ENCODE peak calls at places on chromosome 3, in six cellular contexts. H is colonic mucosa, P is stomach, V is heart left ventricle, M is suprapubic skin, C is Caco-2. A is an unnamed sample.

GRCh38 chr3:143763568-143764162 is 84.6 kb downstream of the SLC9A9 start:
- DNase-seq in H (no peak), P (no peak), V (no peak), M (no peak), C (no peak), A (no peak)

GRCh38 chr3:177610677-177611654 is 413.7 kb upstream of the TBL1XR1 start:
- DNase-seq in H (peak; percentile 90), P (peak; percentile 77), V (no peak), M (no peak), C (no peak), A (no peak)

GRCh38 chr3:193488741-193489140 is 66.0 kb downstream of the ATP13A4 start:
- DNase-seq in H (no peak), P (no peak), V (no peak), M (no peak), C (no peak), A (no peak)

GRCh38 chr3:193883551-193883950 is 252.4 kb upstream of the HES1 start:
- DNase-seq in H (no peak), P (no peak), V (no peak), M (no peak), C (no peak), A (no peak)

GRCh38 chr3:47994180-47994579 is 22.0 kb downstream of the MAP4 start:
- DNase-seq in H (no peak), P (no peak), V (no peak), M (no peak), C (no peak), A (no peak)

GRCh38 chr3:106611123-106611522 is 742.3 kb upstream of the CBLB start:
- DNase-seq in H (no peak), P (no peak), V (no peak), M (no peak), C (no peak), A (no peak)

GRCh38 chr3:107969994-107970896 is 120.6 kb downstream of the CD47 start:
- DNase-seq in H (peak; percentile 39), P (no peak), V (no peak), M (no peak), C (no peak), A (no peak)

GRCh38 chr3:193788189-193788946 is 195.4 kb downstream of the OPA1 start:
- DNase-seq in H (peak; percentile 76), P (peak; percentile 65), V (peak; percentile 75), M (no peak), C (peak; percentile 72), A (no peak)

GRCh38 chr3:32840086-32840841 is 22.5 kb downstream of the TRIM71 start:
- DNase-seq in H (no peak), P (no peak), V (no peak), M (no peak), C (peak; percentile 94), A (no peak)

GRCh38 chr3:111774622-111775021 is 84.4 kb upstream of the PHLDB2 start:
- DNase-seq in H (no peak), P (no peak), V (no peak), M (no peak), C (no peak), A (no peak)

GRCh38 chr3:156483961-156484787 is 70.7 kb downstream of the SSR3 start:
- DNase-seq in H (no peak), P (no peak), V (no peak), M (no peak), C (no peak), A (no peak)

GRCh38 chr3:98812851-98813374 is 49.8 kb downstream of the ST3GAL6 start:
- DNase-seq in H (no peak), P (peak; percentile 53), V (no peak), M (no peak), C (no peak), A (no peak)

GRCh38 chr3:11154036-11154952 is at the start of gene HRH1:
- DNase-seq in H (peak; percentile 21), P (no peak), V (no peak), M (peak; percentile 65), C (no peak), A (no peak)

GRCh38 chr3:17489139-17489538 is 253.3 kb downstream of the TBC1D5 start:
- DNase-seq in H (no peak), P (no peak), V (no peak), M (no peak), C (no peak), A (no peak)

GRCh38 chr3:3666664-3667063 is 132.6 kb upstream of the LRRN1 start:
- DNase-seq in H (no peak), P (no peak), V (no peak), M (no peak), C (no peak), A (no peak)

GRCh38 chr3:36701903-36702374 is 62.4 kb downstream of the DCLK3 start:
- DNase-seq in H (no peak), P (no peak), V (no peak), M (no peak), C (no peak), A (peak; percentile 24)

GRCh38 chr3:97232635-97233034 is 418.2 kb downstream of the EPHA6 start:
- DNase-seq in H (no peak), P (peak; percentile 25), V (no peak), M (no peak), C (no peak), A (no peak)

GRCh38 chr3:46130631-46131310 is 77.3 kb downstream of the CCR1 start:
- DNase-seq in H (no peak), P (no peak), V (no peak), M (no peak), C (no peak), A (no peak)

GRCh38 chr3:71348831-71349230 is 234.7 kb downstream of the FOXP1 start:
- DNase-seq in H (no peak), P (no peak), V (no peak), M (no peak), C (no peak), A (no peak)

GRCh38 chr3:112001516-112001915 is 2.8 kb downstream of the TAGLN3 start:
- DNase-seq in H (no peak), P (no peak), V (no peak), M (no peak), C (no peak), A (no peak)

GRCh38 chr3:189142527-189142926 is 29.2 kb upstream of the TPRG1 start:
- DNase-seq in H (no peak), P (no peak), V (no peak), M (no peak), C (no peak), A (no peak)

GRCh38 chr3:195095035-195095703 is 175.8 kb downstream of the XXYLT1 start:
- DNase-seq in H (no peak), P (no peak), V (no peak), M (no peak), C (no peak), A (no peak)

GRCh38 chr3:106247902-106248684 is 379.3 kb upstream of the CBLB start:
- DNase-seq in H (no peak), P (no peak), V (no peak), M (no peak), C (no peak), A (no peak)

GRCh38 chr3:158508481-158508880 is 62.5 kb upstream of the MLF1 start:
- DNase-seq in H (no peak), P (no peak), V (no peak), M (no peak), C (no peak), A (no peak)

GRCh38 chr3:16369885-16370284 is 104.9 kb downstream of the OXNAD1 start:
- DNase-seq in H (no peak), P (no peak), V (no peak), M (no peak), C (no peak), A (no peak)

GRCh38 chr3:190027116-190027515 is 93.6 kb downstream of the P3H2 start:
- DNase-seq in H (no peak), P (no peak), V (no peak), M (no peak), C (no peak), A (no peak)

GRCh38 chr3:31364711-31365110 is 168.0 kb upstream of the STT3B start:
- DNase-seq in H (no peak), P (no peak), V (no peak), M (no peak), C (no peak), A (no peak)

DNA sequence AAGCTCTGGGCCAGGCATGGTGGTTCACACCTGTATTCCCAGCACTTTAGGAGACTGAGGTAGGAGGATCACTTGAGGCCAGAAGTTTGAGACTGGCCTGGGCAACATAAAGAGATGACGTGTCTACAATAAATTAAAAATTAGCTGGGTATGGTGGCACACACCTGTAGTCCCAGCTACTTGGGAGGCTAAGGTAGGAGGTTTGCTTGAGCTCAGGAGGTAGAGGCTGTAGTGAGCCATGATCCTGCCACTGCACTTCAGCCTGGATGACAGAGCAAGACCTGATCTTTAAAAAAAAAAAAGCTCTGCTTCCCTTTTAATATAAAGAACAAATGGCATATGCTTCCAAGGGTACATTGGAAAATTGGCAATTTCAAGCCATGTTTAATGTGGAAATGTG is 46.7 kb downstream of the FNDC3B start:
- DNase-seq in H (no peak), P (no peak), V (no peak), M (no peak), C (no peak), A (no peak)
- H3K4me1 ChIP-seq in H (peaks cover 11% of the 10 kb centered on the region), P (peaks cover 13% of the 10 kb centered on the region), V (peaks cover 34% of the 10 kb centered on the region), M (peaks cover 47% of the 10 kb centered on the region), C (peaks cover 51% of the 10 kb centered on the region), A (peaks cover 63% of the 10 kb centered on the region)

GRCh38 chr3:100032262-100032661 is 82.0 kb downstream of the FILIP1L start:
- DNase-seq in H (no peak), P (no peak), V (no peak), M (no peak), C (no peak), A (no peak)
- H3K4me1 ChIP-seq in H (no peaks in the 10 kb centered on the region), P (no peaks in the 10 kb centered on the region), V (no peaks in the 10 kb centered on the region), M (peaks cover 16% of the 10 kb centered on the region), C (peaks cover 94% of the 10 kb centered on the region), A (peaks cover 5% of the 10 kb centered on the region)

DNA sequence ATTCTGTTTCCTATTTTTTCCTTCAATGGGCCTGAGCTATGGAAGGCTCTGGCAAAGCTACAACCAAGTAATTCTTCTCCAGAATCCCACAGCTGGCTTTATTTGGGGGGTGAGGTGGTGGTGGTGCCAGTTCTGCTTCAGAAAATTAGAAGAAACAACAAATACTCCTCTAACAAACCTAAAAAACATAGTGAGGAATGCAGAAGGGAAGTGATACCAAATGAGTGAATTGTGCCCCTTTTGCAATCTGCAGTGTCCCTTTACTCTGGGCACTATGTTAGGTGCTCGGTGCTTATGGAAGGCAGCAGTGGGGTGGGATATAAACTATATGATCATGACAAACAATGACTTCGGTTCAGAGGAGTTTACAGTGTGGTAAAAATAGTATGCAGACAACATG is 90.4 kb upstream of the ROPN1 start:
- DNase-seq in H (no peak), P (no peak), V (no peak), M (no peak), C (no peak), A (no peak)
- H3K4me1 ChIP-seq in H (no peaks in the 10 kb centered on the region), P (peaks cover 4% of the 10 kb centered on the region), V (no peaks in the 10 kb centered on the region), M (peaks cover 14% of the 10 kb centered on the region), C (no peaks in the 10 kb centered on the region), A (no peaks in the 10 kb centered on the region)

GRCh38 chr3:119598410-119599098 is 869 bp downstream of the PLA1A start:
- DNase-seq in H (no peak), P (no peak), V (no peak), M (no peak), C (no peak), A (no peak)

GRCh38 chr3:119597548-119598288 is at the start of gene PLA1A:
- DNase-seq in H (no peak), P (no peak), V (no peak), M (no peak), C (no peak), A (no peak)

GRCh38 chr3:119596392-119596791 is 1.3 kb upstream of the PLA1A start:
- DNase-seq in H (no peak), P (no peak), V (no peak), M (no peak), C (no peak), A (no peak)

GRCh38 chr3:119594066-119594465 is 3.6 kb upstream of the PLA1A start:
- DNase-seq in H (no peak), P (no peak), V (no peak), M (no peak), C (no peak), A (no peak)

GRCh38 chr3:119595639-119596329 is 1.9 kb upstream of the PLA1A start:
- DNase-seq in H (no peak), P (no peak), V (no peak), M (no peak), C (no peak), A (no peak)
- H3K4me1 ChIP-seq in H (no peaks in the 10 kb centered on the region), P (peaks cover 10% of the 10 kb centered on the region), V (peaks cover 37% of the 10 kb centered on the region), M (no peaks in the 10 kb centered on the region), C (peaks cover 7% of the 10 kb centered on the region), A (no peaks in the 10 kb centered on the region)